ENCODE peak calls at places on chromosome 1, in four cellular contexts. Z, I, T and F are unnamed samples.

GRCh38 chr1:233664804-233665574 is 51.1 kb downstream of the KCNK1 start:
- DNase-seq in Z (no peak), I (no peak), T (no peak), F (no peak)

GRCh38 chr1:27632387-27633297 is 2.3 kb downstream of the FGR start:
- DNase-seq in Z (no peak), I (peak; percentile 53), T (no peak), F (peak; percentile 85)

GRCh38 chr1:158067651-158068050 is 74.2 kb downstream of the KIRREL1 start:
- DNase-seq in Z (peak; percentile 10), I (no peak), T (no peak), F (no peak)

GRCh38 chr1:116916533-116917460 is 7.1 kb downstream of the PTGFRN start:
- DNase-seq in Z (no peak), I (no peak), T (no peak), F (no peak)

GRCh38 chr1:86155061-86155806 is 1.3 kb downstream of the COL24A1 start:
- DNase-seq in Z (no peak), I (peak; percentile 17), T (no peak), F (peak; percentile 85)

GRCh38 chr1:99600782-99601181 is 45.1 kb upstream of the PALMD start:
- DNase-seq in Z (no peak), I (no peak), T (no peak), F (no peak)

GRCh38 chr1:225866981-225867380 is 15.2 kb downstream of the TMEM63A start:
- DNase-seq in Z (no peak), I (no peak), T (no peak), F (no peak)

GRCh38 chr1:43549921-43550597 is 19.4 kb downstream of the PTPRF start:
- DNase-seq in Z (peak; percentile 92), I (no peak), T (peak; percentile 95), F (no peak)

GRCh38 chr1:41022424-41022823 is 899 bp upstream of the SLFNL1 start:
- DNase-seq in Z (no peak), I (no peak), T (no peak), F (no peak)

DNA sequence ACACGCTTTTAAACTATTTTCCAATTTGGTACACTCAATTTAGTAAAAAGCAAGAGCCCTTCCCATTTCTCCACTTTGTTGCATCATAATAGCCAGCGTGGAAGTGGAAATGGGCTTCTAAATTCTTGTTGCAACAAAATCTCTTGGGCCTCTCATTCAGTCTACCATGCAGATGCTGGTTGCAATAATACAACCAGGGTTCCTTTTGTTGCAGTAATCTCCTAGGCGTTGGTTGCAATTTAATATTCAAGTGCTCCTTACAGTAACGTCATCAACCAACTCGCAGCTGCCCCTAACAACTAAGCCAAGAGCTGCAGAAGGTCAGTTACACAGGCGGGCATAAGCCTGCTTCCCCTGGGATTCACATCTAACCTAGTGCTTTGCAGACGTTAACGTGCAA is 2.7 kb upstream of the HDGF start:
- DNase-seq in Z (no peak), I (no peak), T (no peak), F (peak; percentile 14)
- TF ChIP-seq POLR2AphosphoS5 in Z (no peak), I (no peak), T (no peak), F (no peak)

GRCh38 chr1:8858888-8859706 is 19.4 kb downstream of the ENO1 start:
- DNase-seq in Z (no peak), I (no peak), T (peak; percentile 43), F (no peak)
- TF ChIP-seq POLR2A in Z (no peak), I (peak; percentile 64), T (no peak), F (no peak)

GRCh38 chr1:200488375-200489165 is 78.7 kb upstream of the ZNF281 start:
- DNase-seq in Z (peak; percentile 53), I (no peak), T (peak; percentile 51), F (no peak)
- TF ChIP-seq POLR2AphosphoS5 in Z (no peak), I (no peak), T (no peak), F (no peak)

GRCh38 chr1:206469411-206469932 is 804 bp upstream of the IKBKE start:
- DNase-seq in Z (peak; percentile 70), I (no peak), T (peak; percentile 43), F (peak; percentile 56)

GRCh38 chr1:206468571-206468970 is 1.7 kb upstream of the IKBKE start:
- DNase-seq in Z (no peak), I (no peak), T (no peak), F (peak; percentile 50)

GRCh38 chr1:206471415-206471801 is 1.1 kb downstream of the IKBKE start:
- DNase-seq in Z (no peak), I (no peak), T (no peak), F (no peak)

GRCh38 chr1:206470692-206471414 is 577 bp downstream of the IKBKE start:
- DNase-seq in Z (peak; percentile 51), I (peak; percentile 48), T (peak; percentile 38), F (peak; percentile 86)

GRCh38 chr1:206469933-206470691 is at the start of gene IKBKE:
- DNase-seq in Z (peak; percentile 77), I (peak; percentile 69), T (peak; percentile 67), F (peak; percentile 79)
- TF ChIP-seq POLR2A in Z (peak; percentile 48), I (peak; percentile 64), T (no peak), F (no peak)

GRCh38 chr1:156464335-156464734 is 36.2 kb downstream of the MEF2D start:
- DNase-seq in Z (no peak), I (no peak), T (no peak), F (no peak)

GRCh38 chr1:156461781-156462647 is 38.6 kb downstream of the MEF2D start:
- DNase-seq in Z (peak; percentile 69), I (no peak), T (peak; percentile 66), F (no peak)

GRCh38 chr1:156462954-156463795 is 37.4 kb downstream of the MEF2D start:
- DNase-seq in Z (no peak), I (no peak), T (no peak), F (no peak)

GRCh38 chr1:156464825-156465452 is 35.6 kb downstream of the MEF2D start:
- DNase-seq in Z (no peak), I (no peak), T (no peak), F (no peak)

DNA sequence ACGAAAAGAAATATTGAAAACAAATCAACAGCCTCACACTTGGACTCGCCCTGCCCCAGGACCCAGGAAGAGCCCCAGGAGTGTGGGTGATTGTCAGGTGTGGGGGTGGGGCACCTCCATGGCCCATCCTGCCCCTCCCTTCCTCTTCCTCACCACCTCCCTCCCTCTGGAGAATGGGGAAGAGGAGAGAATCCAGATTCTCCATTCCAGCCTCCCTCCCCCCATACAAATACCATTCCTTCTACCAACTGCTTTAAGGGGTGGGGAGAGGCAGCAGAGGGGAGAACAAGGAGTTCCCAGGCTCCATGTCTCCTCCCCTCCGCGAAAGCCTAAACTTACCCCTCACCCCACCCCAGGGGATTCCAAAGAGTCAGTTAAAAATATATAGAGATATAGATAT is 36.7 kb downstream of the MEF2D start:
- DNase-seq in Z (no peak), I (no peak), T (no peak), F (no peak)
- TF ChIP-seq POLR2AphosphoS5 in Z (no peak), I (no peak), T (peak; percentile 72), F (no peak)

DNA sequence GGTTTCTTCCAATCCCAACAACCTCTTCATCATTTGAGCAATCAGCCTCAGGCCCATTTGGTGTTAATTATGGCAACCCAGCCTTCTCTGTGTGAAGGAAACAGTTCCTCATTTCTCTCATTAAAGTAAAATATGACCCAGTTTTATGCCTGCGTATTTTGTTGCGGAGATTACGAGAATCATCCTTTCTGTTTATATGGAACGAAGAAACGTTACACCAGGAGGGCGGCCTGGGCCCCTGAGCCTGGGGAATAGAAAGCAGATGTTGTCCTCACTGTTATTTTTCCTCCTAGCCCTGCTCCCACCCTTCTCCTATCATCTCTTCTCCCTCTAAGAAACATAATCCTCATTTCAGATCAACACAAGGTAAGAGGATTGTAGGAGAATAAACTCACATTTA is 332.3 kb upstream of the USP24 start:
- DNase-seq in Z (no peak), I (no peak), T (no peak), F (no peak)
- TF ChIP-seq POLR2A in Z (no peak), I (no peak), T (no peak), F (no peak)

DNA sequence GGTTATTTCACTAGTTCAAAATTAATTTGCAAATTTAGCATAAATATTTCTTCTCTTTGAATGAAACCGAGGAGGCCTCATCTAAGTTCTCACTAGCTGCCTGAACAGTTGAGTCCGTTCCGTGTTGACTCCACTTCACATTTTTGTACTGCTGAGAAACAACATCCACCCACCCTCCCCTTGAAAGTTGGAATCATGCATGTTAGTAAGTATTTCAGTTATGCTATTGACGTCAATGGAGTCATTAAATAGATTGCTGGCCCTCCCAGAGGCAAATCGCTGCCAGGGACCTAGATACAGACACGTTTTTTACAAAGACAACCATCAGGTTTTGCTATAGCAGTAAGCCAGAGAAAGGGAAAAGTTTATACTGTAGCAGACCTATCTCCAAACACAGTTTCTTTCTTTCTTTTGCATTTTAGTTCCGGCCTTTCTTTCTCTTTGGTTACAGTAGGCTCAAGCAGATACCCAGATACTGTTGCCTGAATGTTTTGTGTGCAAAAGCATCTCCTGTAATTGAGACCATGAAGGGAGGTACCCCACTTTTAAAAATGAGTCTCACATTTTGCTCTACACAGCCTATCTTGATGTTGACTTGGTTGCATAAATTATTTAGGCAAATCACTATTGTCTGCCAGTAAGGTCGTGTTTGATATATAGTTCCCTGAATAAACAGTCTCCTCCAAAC is 262.6 kb upstream of the SGIP1 start:
- DNase-seq in Z (peak; percentile 73), I (no peak), T (peak; percentile 65), F (no peak)
- TF ChIP-seq POLR2AphosphoS5 in Z (peak; percentile 93), I (no peak), T (peak; percentile 98), F (no peak)

DNA sequence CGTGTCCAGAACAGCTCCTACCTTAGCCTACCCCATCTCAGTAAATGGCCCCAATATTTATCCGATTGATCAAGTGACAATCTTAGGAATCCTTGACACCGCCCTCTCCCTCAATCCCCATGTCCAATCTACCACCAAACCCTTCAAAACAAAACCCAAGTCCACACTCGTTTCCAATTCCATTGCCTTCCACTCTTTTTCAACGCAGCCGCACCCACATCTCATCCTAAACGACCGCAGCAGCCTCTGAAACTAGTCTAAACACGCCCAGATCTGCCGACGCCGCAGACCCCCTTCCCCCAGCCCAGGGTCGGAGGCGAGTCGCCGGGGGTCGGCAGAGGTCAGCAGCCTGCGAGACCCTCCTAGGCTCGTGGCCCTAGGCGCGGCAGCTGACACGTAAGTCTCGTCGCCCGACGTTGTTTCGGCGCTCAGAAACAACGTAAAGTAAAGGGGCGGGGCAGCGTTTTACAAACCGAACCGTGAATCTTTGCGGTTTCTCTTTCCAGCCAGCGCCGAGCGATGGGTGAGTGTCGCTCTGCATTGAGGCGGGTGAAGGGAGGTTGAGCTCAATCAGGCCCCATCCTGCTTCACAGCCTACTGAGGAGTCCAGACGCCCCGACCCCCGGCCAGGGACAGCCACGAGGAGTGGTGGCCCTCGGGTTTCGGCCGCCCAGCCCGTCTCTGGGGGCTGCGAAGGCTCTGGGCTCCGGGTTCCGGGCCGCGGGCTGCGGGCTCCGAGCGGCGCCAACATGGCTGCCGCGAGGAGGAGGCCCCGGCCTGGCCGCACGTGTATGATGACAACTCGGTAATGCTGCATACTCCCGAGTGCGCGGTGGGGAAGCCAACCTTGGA is at the start of gene RPS8:
- DNase-seq in Z (peak; percentile 95), I (peak; percentile 71), T (peak; percentile 94), F (peak; percentile 96)
- TF ChIP-seq POLR2A in Z (peak; percentile 97), I (peak; percentile 98), T (no peak), F (peak; percentile 66)

GRCh38 chr1:23100074-23100748 is 68.4 kb downstream of the LUZP1 start:
- DNase-seq in Z (no peak), I (no peak), T (peak; percentile 30), F (no peak)
- TF ChIP-seq POLR2AphosphoS5 in Z (no peak), I (no peak), T (no peak), F (no peak)

GRCh38 chr1:196608401-196609113 is at the start of gene KCNT2:
- DNase-seq in Z (peak; percentile 31), I (no peak), T (peak; percentile 25), F (peak; percentile 71)
- TF ChIP-seq POLR2A in Z (no peak), I (no peak), T (no peak), F (no peak)